ENCODE peak calls at places on chromosomes 16 and 17, in nine cellular contexts. L, O, D, C, F, J, A, H and G are unnamed samples.

GRCh38 chr17:72176516-72176851 is 55.7 kb downstream of the SOX9 start:
- DNase-seq in L (no peak), O (no peak), D (no peak), C (no peak), F (no peak), J (no peak), A (no peak), H (no peak), G (no peak)

GRCh38 chr16:12771341-12771798 is 32.3 kb downstream of the CPPED1 start:
- DNase-seq in L (no peak), O (no peak), D (no peak), C (no peak), F (no peak), J (no peak), A (no peak), H (no peak), G (no peak)

GRCh38 chr17:66941773-66942452 is 22.6 kb upstream of the CACNG4 start:
- DNase-seq in L (no peak), O (no peak), D (no peak), C (no peak), F (no peak), J (no peak), A (no peak), H (no peak), G (no peak)

GRCh38 chr17:8126306-8127066 is 2.6 kb upstream of the HES7 start:
- DNase-seq in L (no peak), O (peak; percentile 57), D (no peak), C (peak; percentile 42), F (no peak), J (no peak), A (peak; percentile 69), H (peak; percentile 60), G (peak; percentile 59)

GRCh38 chr17:58618336-58618735 is 73.5 kb downstream of the TEX14 start:
- DNase-seq in L (no peak), O (no peak), D (no peak), C (no peak), F (no peak), J (no peak), A (no peak), H (no peak), G (no peak)

GRCh38 chr16:22053921-22054341 is 38.4 kb upstream of the VWA3A start:
- DNase-seq in L (no peak), O (peak; percentile 37), D (no peak), C (no peak), F (no peak), J (no peak), A (no peak), H (no peak), G (no peak)

GRCh38 chr16:88910284-88911147 is 44.1 kb upstream of the PABPN1L start:
- DNase-seq in L (no peak), O (no peak), D (no peak), C (no peak), F (no peak), J (no peak), A (no peak), H (no peak), G (no peak)

GRCh38 chr17:79834575-79835469 is 4.4 kb downstream of the CBX4 start:
- DNase-seq in L (no peak), O (no peak), D (no peak), C (peak; percentile 13), F (no peak), J (no peak), A (peak; percentile 53), H (peak; percentile 88), G (peak; percentile 67)

DNA sequence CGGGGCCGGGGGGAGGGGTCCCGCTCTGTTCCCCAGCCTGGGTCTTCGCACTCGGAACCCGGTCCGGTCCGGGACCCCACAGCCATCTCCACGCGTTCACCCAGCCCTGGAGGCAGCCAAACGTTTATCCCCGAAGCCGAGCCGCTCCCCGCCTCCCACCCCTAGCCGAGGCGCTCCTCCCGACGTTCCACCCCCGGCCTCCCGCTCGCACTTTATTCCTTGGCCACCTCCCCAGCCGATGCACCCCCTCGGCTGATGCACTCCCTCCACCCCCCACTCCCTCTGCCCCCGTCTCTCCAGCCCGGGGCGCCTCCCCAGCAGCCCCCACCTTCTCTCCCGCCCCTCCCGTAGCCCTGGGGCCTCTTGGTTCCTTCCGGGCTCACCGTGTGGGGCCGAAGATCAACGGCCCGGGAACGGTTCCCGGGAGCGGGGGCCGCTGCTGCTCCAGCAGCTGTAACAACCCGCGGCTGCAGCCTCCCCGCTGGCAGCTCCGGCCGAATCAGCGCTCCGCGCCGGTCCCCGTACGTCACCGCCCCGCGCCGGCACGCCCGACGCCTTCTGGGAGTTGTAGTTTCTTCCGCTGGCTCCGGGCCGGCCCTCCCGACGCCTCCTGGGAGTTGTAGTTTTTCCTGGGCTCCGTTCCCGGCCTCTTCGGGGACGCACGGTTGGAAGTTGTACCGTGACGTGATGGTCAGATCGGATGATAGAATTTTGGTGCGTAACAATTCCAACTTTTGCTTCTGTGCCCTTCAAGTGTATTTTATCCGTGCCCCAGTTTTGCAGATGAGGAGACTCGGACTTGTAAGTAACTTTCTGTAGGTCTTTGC is at the start of the genes LRRC3C and ORMDL3:
- DNase-seq in L (peak; percentile 90), O (peak; percentile 94), D (peak; percentile 95), C (peak; percentile 95), F (peak; percentile 93), J (peak; percentile 89), A (peak; percentile 98), H (peak; percentile 96), G (peak; percentile 93)
- TF ChIP-seq CTCF in L (no peak), O (no peak), D (no peak), C (no peak), F (no peak), J (no peak), A (no peak), H (no peak), G (no peak)

GRCh38 chr17:3735515-3735914 is 11.8 kb downstream of the HASPIN start:
- DNase-seq in L (no peak), O (no peak), D (no peak), C (no peak), F (no peak), J (no peak), A (no peak), H (no peak), G (no peak)

GRCh38 chr17:3727041-3727440 is 3.3 kb downstream of the HASPIN start:
- DNase-seq in L (no peak), O (peak; percentile 79), D (no peak), C (no peak), F (no peak), J (no peak), A (no peak), H (no peak), G (no peak)

GRCh38 chr17:3730881-3731429 is 7.3 kb downstream of the HASPIN start:
- DNase-seq in L (no peak), O (no peak), D (no peak), C (no peak), F (no peak), J (no peak), A (no peak), H (no peak), G (no peak)

GRCh38 chr17:3729881-3730280 is 6.2 kb downstream of the HASPIN start:
- DNase-seq in L (no peak), O (no peak), D (no peak), C (no peak), F (no peak), J (no peak), A (no peak), H (no peak), G (no peak)

DNA sequence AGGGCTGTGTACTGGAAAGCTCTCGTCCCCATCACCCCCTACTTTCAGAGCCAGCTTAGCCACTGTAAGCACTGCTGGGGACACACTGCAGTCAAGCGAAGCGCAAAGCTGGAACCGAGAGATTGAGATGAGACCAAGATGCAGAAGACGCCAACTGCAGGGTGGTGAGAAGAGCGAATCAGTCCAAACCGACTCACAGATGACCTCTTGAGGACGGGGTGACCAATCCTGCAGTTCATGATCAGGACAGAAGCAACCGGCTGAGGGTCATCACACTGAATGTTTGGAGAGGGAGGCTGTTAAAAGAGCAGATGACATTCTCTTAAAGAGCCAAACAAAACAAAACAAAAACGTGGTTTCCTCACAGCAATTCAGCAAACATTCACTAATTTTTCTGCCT is 8.5 kb downstream of the HASPIN start:
- DNase-seq in L (no peak), O (peak; percentile 90), D (no peak), C (no peak), F (no peak), J (no peak), A (no peak), H (no peak), G (no peak)
- TF ChIP-seq CTCF in L (no peak), O (peak; percentile 55), D (no peak), C (no peak), F (no peak), J (no peak), A (no peak), H (no peak), G (no peak)

GRCh38 chr17:18040287-18040858 is 1.2 kb downstream of the GID4 start:
- DNase-seq in L (no peak), O (peak; percentile 13), D (no peak), C (no peak), F (no peak), J (no peak), A (no peak), H (no peak), G (no peak)

GRCh38 chr17:18037482-18037881 is 1.5 kb downstream of the ATPAF2 start:
- DNase-seq in L (no peak), O (no peak), D (no peak), C (no peak), F (no peak), J (no peak), A (no peak), H (no peak), G (no peak)

GRCh38 chr17:18039535-18040286 is 503 bp downstream of the GID4 start:
- DNase-seq in L (no peak), O (peak; percentile 56), D (peak; percentile 77), C (no peak), F (peak; percentile 24), J (peak; percentile 32), A (peak; percentile 57), H (peak; percentile 56), G (peak; percentile 52)

GRCh38 chr17:18038149-18038850 is 668 bp downstream of the ATPAF2 start:
- DNase-seq in L (no peak), O (peak; percentile 56), D (no peak), C (no peak), F (no peak), J (peak; percentile 42), A (no peak), H (no peak), G (peak; percentile 39)

DNA sequence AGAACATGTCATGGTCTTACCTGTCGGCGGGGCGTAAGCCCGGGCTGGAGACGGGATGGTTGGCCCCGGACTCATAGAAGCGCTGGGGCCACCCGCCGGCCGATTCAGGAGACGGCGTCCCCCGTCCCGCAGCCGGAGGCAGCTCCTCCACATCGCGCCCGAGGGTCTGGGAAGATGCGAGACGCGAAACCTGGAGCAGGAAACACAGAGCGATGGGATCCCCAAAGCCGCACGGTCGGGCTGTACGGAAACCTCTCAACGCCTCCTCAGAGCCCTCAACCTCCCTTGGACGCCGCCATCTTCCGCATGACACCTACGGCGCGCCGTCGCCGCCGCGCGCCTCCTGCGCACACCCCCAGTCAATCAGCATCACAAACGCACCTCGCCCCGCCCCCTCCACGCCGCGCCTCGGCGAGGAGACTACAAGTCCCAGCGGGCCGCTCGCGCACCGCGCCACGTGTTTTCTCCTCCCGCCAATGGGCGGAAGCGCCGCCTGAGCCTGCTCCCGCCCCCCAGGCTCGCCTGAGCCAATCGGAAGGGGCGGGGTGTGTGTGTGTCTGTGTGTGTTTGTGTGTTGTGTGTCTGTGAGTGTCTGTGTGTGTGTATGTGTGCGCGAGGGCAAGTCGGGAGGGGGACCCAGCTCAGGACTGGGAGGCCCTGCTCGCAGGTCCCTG is at the start of the genes ATPAF2 and GID4:
- DNase-seq in L (peak; percentile 99), O (peak; percentile 100), D (peak; percentile 100), C (peak; percentile 99), F (peak; percentile 99), J (peak; percentile 98), A (peak; percentile 100), H (peak; percentile 100), G (peak; percentile 100)
- TF ChIP-seq CTCF in L (no peak), O (no peak), D (no peak), C (no peak), F (no peak), J (peak; percentile 12), A (no peak), H (no peak), G (no peak)

GRCh38 chr17:42623732-42624596 is 14.5 kb downstream of the TUBG1 start:
- DNase-seq in L (no peak), O (no peak), D (no peak), C (no peak), F (no peak), J (peak; percentile 92), A (no peak), H (no peak), G (no peak)
- TF ChIP-seq CTCF in L (no peak), O (no peak), D (no peak), C (no peak), F (no peak), J (peak; percentile 51), A (no peak), H (no peak), G (no peak)